ENCODE peak calls at places on chromosomes 4 and X, in ten cellular contexts. U is activated CD8-positive, alpha-beta memory T cell treated with anti-CD3 and anti-CD28 coated beads, Interleukin-2, amount 50 U/mL, for 48 hours; T is neural progenitor cell; C is NCI-H748 treated with DMSO at 0.1 percent for 48 hours; H is HT-29; J is GM23248; D is NB4; Z is GM20000; Q is activated CD4-positive, CD25-positive, alpha-beta regulatory T cell treated with anti-CD3 and anti-CD28 coated beads, Interleukin-2, amount 50 U/mL, for 72 hours; X is NCI-H446 treated with DMSO at 0.1 percent for 48 hours. M is an unnamed sample.

GRCh38 chrX:17738002-17738713 is 865 bp downstream of the SCML1 start:
- DNase-seq in U (peak; percentile 61), T (peak; percentile 48), C (peak; percentile 51), H (peak; percentile 41), J (peak; percentile 49), D (peak; percentile 1), Z (no peak), Q (peak; percentile 37), X (no peak), M (peak; percentile 14)

GRCh38 chr4:119665718-119666117 is 37.1 kb upstream of the PDE5A start:
- DNase-seq in U (no peak), T (no peak), C (no peak), H (no peak), J (no peak), D (no peak), Z (no peak), Q (no peak), X (no peak), M (no peak)

GRCh38 chr4:7350396-7350795 is 84.3 kb downstream of the PSAPL1 start:
- DNase-seq in U (no peak), T (no peak), C (no peak), H (no peak), J (no peak), D (no peak), Z (no peak), Q (no peak), X (no peak), M (no peak)

GRCh38 chr4:41693629-41694028 is 54.9 kb downstream of the PHOX2B start:
- DNase-seq in U (no peak), T (peak; percentile 41), C (peak; percentile 50), H (peak; percentile 53), J (peak; percentile 56), D (peak; percentile 57), Z (peak; percentile 7), Q (no peak), X (no peak), M (no peak)

GRCh38 chr4:47513493-47513892 is 28.4 kb downstream of the ATP10D start:
- DNase-seq in U (no peak), T (no peak), C (no peak), H (no peak), J (no peak), D (no peak), Z (no peak), Q (no peak), X (no peak), M (no peak)

GRCh38 chr4:38005637-38006036 is 45.4 kb downstream of the PTTG2 start:
- DNase-seq in U (no peak), T (no peak), C (no peak), H (no peak), J (no peak), D (no peak), Z (no peak), Q (no peak), X (no peak), M (no peak)

GRCh38 chr4:75561789-75562188 is 5.9 kb downstream of the ODAPH start:
- DNase-seq in U (no peak), T (peak; percentile 62), C (no peak), H (peak; percentile 22), J (no peak), D (no peak), Z (no peak), Q (no peak), X (no peak), M (no peak)

GRCh38 chrX:72305286-72306084 is at the start of gene CITED1:
- DNase-seq in U (peak; percentile 54), T (peak; percentile 54), C (no peak), H (no peak), J (peak; percentile 39), D (peak; percentile 51), Z (peak; percentile 34), Q (no peak), X (no peak), M (peak; percentile 14)

GRCh38 chr4:6493668-6494304 is 21.4 kb upstream of the PPP2R2C start:
- DNase-seq in U (no peak), T (peak; percentile 21), C (no peak), H (peak; percentile 82), J (peak; percentile 21), D (no peak), Z (no peak), Q (no peak), X (no peak), M (no peak)

GRCh38 chr4:96677499-96677898 is 837.6 kb downstream of the PDHA2 start:
- DNase-seq in U (no peak), T (no peak), C (no peak), H (no peak), J (no peak), D (peak; percentile 15), Z (no peak), Q (no peak), X (no peak), M (no peak)

GRCh38 chr4:24927039-24927438 is 14.2 kb upstream of the CCDC149 start:
- DNase-seq in U (no peak), T (no peak), C (no peak), H (no peak), J (no peak), D (no peak), Z (no peak), Q (no peak), X (no peak), M (no peak)

GRCh38 chr4:104487105-104487504 is 7.6 kb downstream of the CXXC4 start:
- DNase-seq in U (no peak), T (no peak), C (no peak), H (no peak), J (no peak), D (no peak), Z (no peak), Q (no peak), X (no peak), M (no peak)

GRCh38 chrX:40773809-40774208 is 38.5 kb upstream of the MED14 start:
- DNase-seq in U (no peak), T (no peak), C (no peak), H (peak; percentile 30), J (peak; percentile 83), D (no peak), Z (no peak), Q (no peak), X (no peak), M (no peak)

GRCh38 chrX:47232197-47232802 is 509 bp upstream of the USP11 start:
- DNase-seq in U (peak; percentile 35), T (no peak), C (no peak), H (peak; percentile 26), J (no peak), D (no peak), Z (no peak), Q (no peak), X (no peak), M (no peak)

GRCh38 chr4:89563431-89563830 is 255.8 kb upstream of the GPRIN3 start:
- DNase-seq in U (no peak), T (no peak), C (no peak), H (peak; percentile 13), J (peak; percentile 7), D (no peak), Z (no peak), Q (no peak), X (no peak), M (no peak)

GRCh38 chr4:128241425-128241913 is 46.1 kb downstream of the PGRMC2 start:
- DNase-seq in U (no peak), T (no peak), C (no peak), H (no peak), J (peak; percentile 93), D (no peak), Z (no peak), Q (no peak), X (peak; percentile 95), M (no peak)

GRCh38 chr4:5728451-5728850 is 17.4 kb downstream of the EVC start:
- DNase-seq in U (no peak), T (no peak), C (no peak), H (no peak), J (no peak), D (peak; percentile 85), Z (no peak), Q (no peak), X (no peak), M (no peak)

GRCh38 chr4:80074651-80075050 is 1.6 kb upstream of the ANTXR2 start:
- DNase-seq in U (no peak), T (no peak), C (no peak), H (no peak), J (no peak), D (no peak), Z (no peak), Q (no peak), X (no peak), M (no peak)

GRCh38 chrX:121832446-121832845 is 785.0 kb downstream of the GLUD2 start:
- DNase-seq in U (no peak), T (no peak), C (no peak), H (no peak), J (peak; percentile 28), D (no peak), Z (no peak), Q (no peak), X (no peak), M (no peak)

GRCh38 chr4:88320780-88321373 is 36.5 kb upstream of the PPM1K start:
- DNase-seq in U (peak; percentile 59), T (no peak), C (no peak), H (no peak), J (peak; percentile 3), D (peak; percentile 74), Z (peak; percentile 83), Q (peak; percentile 33), X (no peak), M (no peak)

GRCh38 chr4:18616720-18617119 is 595.2 kb upstream of the LCORL start:
- DNase-seq in U (no peak), T (no peak), C (no peak), H (no peak), J (no peak), D (no peak), Z (no peak), Q (no peak), X (no peak), M (no peak)

GRCh38 chr4:141759796-141760425 is 123.5 kb downstream of the IL15 start:
- DNase-seq in U (no peak), T (no peak), C (no peak), H (peak; percentile 12), J (peak; percentile 6), D (no peak), Z (no peak), Q (no peak), X (no peak), M (no peak)

GRCh38 chrX:17679261-17679660 is 58.0 kb upstream of the SCML1 start:
- DNase-seq in U (no peak), T (no peak), C (no peak), H (peak; percentile 9), J (no peak), D (no peak), Z (no peak), Q (no peak), X (no peak), M (no peak)

GRCh38 chrX:42680651-42681050 is 97.3 kb downstream of the PPP1R2C start:
- DNase-seq in U (no peak), T (peak; percentile 57), C (no peak), H (peak; percentile 33), J (no peak), D (no peak), Z (no peak), Q (no peak), X (no peak), M (no peak)

GRCh38 chrX:114619874-114620273 is 36.0 kb downstream of the HTR2C start:
- DNase-seq in U (no peak), T (no peak), C (no peak), H (peak; percentile 27), J (peak; percentile 4), D (peak; percentile 4), Z (peak; percentile 1), Q (no peak), X (no peak), M (no peak)

GRCh38 chrX:115892787-115893671 is 277.5 kb upstream of the AGTR2 start:
- DNase-seq in U (no peak), T (peak; percentile 62), C (no peak), H (peak; percentile 49), J (peak; percentile 17), D (peak; percentile 52), Z (peak; percentile 4), Q (no peak), X (no peak), M (no peak)

GRCh38 chr4:182896421-182896820 is 20.8 kb downstream of the DCTD start:
- DNase-seq in U (no peak), T (no peak), C (no peak), H (no peak), J (no peak), D (no peak), Z (no peak), Q (no peak), X (no peak), M (no peak)

GRCh38 chr4:93791570-93792195 is 36.9 kb upstream of the ATOH1 start:
- DNase-seq in U (peak; percentile 59), T (peak; percentile 83), C (peak; percentile 14), H (peak; percentile 85), J (peak; percentile 68), D (peak; percentile 66), Z (peak; percentile 63), Q (peak; percentile 28), X (peak; percentile 38), M (no peak)